ENCODE peak calls at places on chromosomes 2 and 18, in six cellular contexts. One of them, this sample, is unnamed.

GRCh38 chr18:26771524-26771923 is 94.0 kb downstream of the AQP4 start:
- DNase-seq in RCC 7860: no peak
- DNase-seq in K562: no peak
- DNase-seq in activated T-cell treated with anti-CD3 and anti-CD28 coated beads for 1 hour: no peak
- DNase-seq in Peyer's patch: no peak
- DNase-seq in NCI-H1930: no peak
- DNase-seq in this sample: no peak

GRCh38 chr18:67483237-67483636 is 33.3 kb downstream of the DSEL start:
- DNase-seq in RCC 7860: no peak
- DNase-seq in Peyer's patch: no peak
- DNase-seq in NCI-H1930: no peak
- DNase-seq in K562: no peak
- DNase-seq in activated T-cell treated with anti-CD3 and anti-CD28 coated beads for 1 hour: no peak
- DNase-seq in this sample: no peak

GRCh38 chr2:18312818-18313217 is 247.6 kb downstream of the RDH14 start:
- DNase-seq in Peyer's patch: no peak
- DNase-seq in K562: no peak
- DNase-seq in RCC 7860: no peak
- DNase-seq in NCI-H1930: no peak
- DNase-seq in activated T-cell treated with anti-CD3 and anti-CD28 coated beads for 1 hour: no peak
- DNase-seq in this sample: no peak

GRCh38 chr2:70716951-70717350 is 51.0 kb downstream of the ADD2 start:
- DNase-seq in RCC 7860: no peak
- DNase-seq in Peyer's patch: no peak
- DNase-seq in NCI-H1930: no peak
- DNase-seq in activated T-cell treated with anti-CD3 and anti-CD28 coated beads for 1 hour: no peak
- DNase-seq in K562: no peak
- DNase-seq in this sample: no peak

GRCh38 chr2:171389325-171389724 is 44.5 kb downstream of the METTL8 start:
- DNase-seq in NCI-H1930: no peak
- DNase-seq in Peyer's patch: no peak
- DNase-seq in K562: no peak
- DNase-seq in activated T-cell treated with anti-CD3 and anti-CD28 coated beads for 1 hour: no peak
- DNase-seq in RCC 7860: peak
- DNase-seq in this sample: no peak

GRCh38 chr18:12606592-12607315 is 51.2 kb downstream of the SPIRE1 start:
- DNase-seq in Peyer's patch: no peak
- DNase-seq in activated T-cell treated with anti-CD3 and anti-CD28 coated beads for 1 hour: no peak
- DNase-seq in K562: no peak
- DNase-seq in RCC 7860: peak
- DNase-seq in NCI-H1930: peak
- DNase-seq in this sample: no peak

GRCh38 chr2:239949537-239949936 is 75.6 kb downstream of the NDUFA10 start:
- DNase-seq in K562: no peak
- DNase-seq in activated T-cell treated with anti-CD3 and anti-CD28 coated beads for 1 hour: no peak
- DNase-seq in NCI-H1930: no peak
- DNase-seq in RCC 7860: no peak
- DNase-seq in Peyer's patch: no peak
- DNase-seq in this sample: no peak

GRCh38 chr2:1482253-1482675 is 69.0 kb downstream of the TPO start:
- DNase-seq in activated T-cell treated with anti-CD3 and anti-CD28 coated beads for 1 hour: no peak
- DNase-seq in RCC 7860: no peak
- DNase-seq in NCI-H1930: no peak
- DNase-seq in K562: no peak
- DNase-seq in Peyer's patch: no peak
- DNase-seq in this sample: no peak

GRCh38 chr18:63953811-63954210 is 4.7 kb downstream of the HMSD start:
- DNase-seq in NCI-H1930: no peak
- DNase-seq in activated T-cell treated with anti-CD3 and anti-CD28 coated beads for 1 hour: no peak
- DNase-seq in K562: no peak
- DNase-seq in Peyer's patch: no peak
- DNase-seq in RCC 7860: no peak
- DNase-seq in this sample: no peak

GRCh38 chr2:169110919-169111318 is 41.6 kb downstream of the DHRS9 start:
- DNase-seq in Peyer's patch: no peak
- DNase-seq in RCC 7860: no peak
- DNase-seq in activated T-cell treated with anti-CD3 and anti-CD28 coated beads for 1 hour: no peak
- DNase-seq in NCI-H1930: no peak
- DNase-seq in K562: no peak
- DNase-seq in this sample: no peak

GRCh38 chr2:233387667-233388528 is 33.6 kb downstream of the DGKD start:
- DNase-seq in NCI-H1930: no peak
- DNase-seq in RCC 7860: no peak
- DNase-seq in K562: no peak
- DNase-seq in activated T-cell treated with anti-CD3 and anti-CD28 coated beads for 1 hour: no peak
- DNase-seq in Peyer's patch: no peak
- DNase-seq in this sample: no peak

GRCh38 chr2:152050915-152051314 is 47.9 kb downstream of the CACNB4 start:
- DNase-seq in Peyer's patch: no peak
- DNase-seq in activated T-cell treated with anti-CD3 and anti-CD28 coated beads for 1 hour: no peak
- DNase-seq in K562: no peak
- DNase-seq in RCC 7860: no peak
- DNase-seq in NCI-H1930: no peak
- DNase-seq in this sample: no peak

GRCh38 chr2:114786901-114787300 is 344.5 kb downstream of the DPP10 start:
- DNase-seq in Peyer's patch: no peak
- DNase-seq in K562: no peak
- DNase-seq in RCC 7860: no peak
- DNase-seq in NCI-H1930: no peak
- DNase-seq in activated T-cell treated with anti-CD3 and anti-CD28 coated beads for 1 hour: no peak
- DNase-seq in this sample: no peak

GRCh38 chr2:119579457-119580295 is 35.4 kb downstream of the CFAP221 start:
- DNase-seq in Peyer's patch: no peak
- DNase-seq in activated T-cell treated with anti-CD3 and anti-CD28 coated beads for 1 hour: no peak
- DNase-seq in K562: no peak
- DNase-seq in RCC 7860: no peak
- DNase-seq in NCI-H1930: no peak
- DNase-seq in this sample: no peak

GRCh38 chr18:55314615-55315237 is 273.3 kb downstream of the TCF4 start:
- DNase-seq in activated T-cell treated with anti-CD3 and anti-CD28 coated beads for 1 hour: no peak
- DNase-seq in Peyer's patch: no peak
- DNase-seq in RCC 7860: no peak
- DNase-seq in NCI-H1930: peak
- DNase-seq in K562: no peak
- DNase-seq in this sample: peak

GRCh38 chr2:181806039-181806392 is 85.5 kb upstream of the ITPRID2 start:
- DNase-seq in RCC 7860: no peak
- DNase-seq in K562: no peak
- DNase-seq in Peyer's patch: no peak
- DNase-seq in NCI-H1930: no peak
- DNase-seq in activated T-cell treated with anti-CD3 and anti-CD28 coated beads for 1 hour: no peak
- DNase-seq in this sample: no peak

GRCh38 chr2:240624950-240625621 is at the start of gene GPR35:
- DNase-seq in activated T-cell treated with anti-CD3 and anti-CD28 coated beads for 1 hour: peak
- DNase-seq in NCI-H1930: no peak
- DNase-seq in K562: peak
- DNase-seq in RCC 7860: peak
- DNase-seq in Peyer's patch: peak
- DNase-seq in this sample: no peak

GRCh38 chr18:9814431-9814830 is 71.3 kb upstream of the TXNDC2 start:
- DNase-seq in Peyer's patch: no peak
- DNase-seq in K562: no peak
- DNase-seq in RCC 7860: peak
- DNase-seq in activated T-cell treated with anti-CD3 and anti-CD28 coated beads for 1 hour: no peak
- DNase-seq in NCI-H1930: no peak
- DNase-seq in this sample: no peak

GRCh38 chr18:49768051-49768391 is 45.3 kb downstream of the ACAA2 start:
- DNase-seq in Peyer's patch: peak
- DNase-seq in activated T-cell treated with anti-CD3 and anti-CD28 coated beads for 1 hour: no peak
- DNase-seq in NCI-H1930: peak
- DNase-seq in RCC 7860: peak
- DNase-seq in K562: peak
- DNase-seq in this sample: no peak

GRCh38 chr18:41829648-41830516 is 125.2 kb upstream of the PIK3C3 start:
- DNase-seq in NCI-H1930: no peak
- DNase-seq in activated T-cell treated with anti-CD3 and anti-CD28 coated beads for 1 hour: no peak
- DNase-seq in Peyer's patch: no peak
- DNase-seq in K562: no peak
- DNase-seq in RCC 7860: no peak
- DNase-seq in this sample: no peak

GRCh38 chr2:38274286-38275276 is 102.5 kb downstream of the ATL2 start:
- DNase-seq in Peyer's patch: no peak
- DNase-seq in RCC 7860: peak
- DNase-seq in activated T-cell treated with anti-CD3 and anti-CD28 coated beads for 1 hour: no peak
- DNase-seq in K562: peak
- DNase-seq in NCI-H1930: peak
- DNase-seq in this sample: peak

GRCh38 chr2:30770791-30771190 is 36.5 kb downstream of the CAPN13 start:
- DNase-seq in NCI-H1930: no peak
- DNase-seq in Peyer's patch: no peak
- DNase-seq in RCC 7860: no peak
- DNase-seq in K562: no peak
- DNase-seq in activated T-cell treated with anti-CD3 and anti-CD28 coated beads for 1 hour: no peak
- DNase-seq in this sample: no peak

GRCh38 chr18:79806976-79807841 is 9.5 kb downstream of the KCNG2 start:
- DNase-seq in NCI-H1930: no peak
- DNase-seq in Peyer's patch: peak
- DNase-seq in RCC 7860: no peak
- DNase-seq in K562: no peak
- DNase-seq in activated T-cell treated with anti-CD3 and anti-CD28 coated beads for 1 hour: no peak
- DNase-seq in this sample: no peak

GRCh38 chr18:55786651-55787272 is 198.8 kb upstream of the TCF4 start:
- DNase-seq in Peyer's patch: no peak
- DNase-seq in RCC 7860: peak
- DNase-seq in activated T-cell treated with anti-CD3 and anti-CD28 coated beads for 1 hour: no peak
- DNase-seq in K562: peak
- DNase-seq in NCI-H1930: no peak
- DNase-seq in this sample: no peak

GRCh38 chr2:121736462-121737336 is at the start of gene NIFK:
- DNase-seq in activated T-cell treated with anti-CD3 and anti-CD28 coated beads for 1 hour: peak
- DNase-seq in K562: peak
- DNase-seq in NCI-H1930: peak
- DNase-seq in RCC 7860: peak
- DNase-seq in Peyer's patch: peak
- DNase-seq in this sample: peak

GRCh38 chr2:100818606-100819364 is 1.2 kb upstream of the NPAS2 start:
- DNase-seq in RCC 7860: no peak
- DNase-seq in activated T-cell treated with anti-CD3 and anti-CD28 coated beads for 1 hour: peak
- DNase-seq in K562: no peak
- DNase-seq in Peyer's patch: peak
- DNase-seq in NCI-H1930: peak
- DNase-seq in this sample: no peak

GRCh38 chr18:62199629-62200028 is 12.6 kb downstream of the RELCH start:
- DNase-seq in Peyer's patch: no peak
- DNase-seq in K562: no peak
- DNase-seq in activated T-cell treated with anti-CD3 and anti-CD28 coated beads for 1 hour: no peak
- DNase-seq in NCI-H1930: no peak
- DNase-seq in RCC 7860: no peak
- DNase-seq in this sample: no peak

This sample was measured in NCI-H2081 treated with DMSO at 0.1 percent for 48 hours.